ENCODE peak calls at places on chromosomes 16 and 17, in four cellular contexts. W, V, K and P are unnamed samples. For H3K27me3, the result is how much of the 10 kb centered on the place peaks cover.

GRCh38 chr17:30926516-30926915 is 4.8 kb downstream of the ADAP2 start:
- DNase-seq in W (no peak), V (no peak), K (no peak), P (no peak)

GRCh38 chr16:61858996-61859395 is 177.2 kb downstream of the CDH8 start:
- DNase-seq in W (no peak), V (no peak), K (no peak), P (no peak)

GRCh38 chr16:47995354-47995753 is 160.4 kb downstream of the ABCC12 start:
- DNase-seq in W (no peak), V (no peak), K (no peak), P (no peak)

GRCh38 chr16:19555938-19556778 is 655 bp downstream of the VPS35L start:
- DNase-seq in W (no peak), V (peak), K (peak), P (peak)

GRCh38 chr17:42275527-42276358 is 448 bp downstream of the STAT5B start:
- DNase-seq in W (no peak), V (no peak), K (peak), P (no peak)

GRCh38 chr17:14211778-14212177 is 24.9 kb downstream of the CDRT15 start:
- DNase-seq in W (no peak), V (no peak), K (no peak), P (no peak)

GRCh38 chr17:37373530-37374159 is 2.1 kb upstream of the C17orf78 start:
- DNase-seq in W (peak), V (peak), K (peak), P (peak)

GRCh38 chr16:12426122-12426521 is 377.6 kb downstream of the CPPED1 start:
- DNase-seq in W (no peak), V (no peak), K (peak), P (no peak)

GRCh38 chr17:77681820-77682219 is 276.7 kb upstream of the TNRC6C start:
- DNase-seq in W (no peak), V (no peak), K (no peak), P (no peak)

GRCh38 chr17:40551874-40552768 is 13.2 kb downstream of the CCR7 start:
- DNase-seq in W (peak), V (peak), K (peak), P (no peak)

GRCh38 chr17:66829386-66829864 is 5.5 kb upstream of the CACNG5 start:
- DNase-seq in W (peak), V (no peak), K (peak), P (no peak)

GRCh38 chr16:3536271-3536671 is 35.5 kb downstream of the CLUAP1 start:
- DNase-seq in W (no peak), V (no peak), K (no peak), P (no peak)

GRCh38 chr17:7687072-7687907 is at the start of gene TP53:
- DNase-seq in W (peak), V (peak), K (peak), P (peak)

GRCh38 chr16:34802396-34802795 is 1343.0 kb downstream of the TP53TG3F start:
- DNase-seq in W (no peak), V (no peak), K (no peak), P (no peak)

GRCh38 chr17:41695134-41695661 is 6.5 kb downstream of the EIF1 start:
- DNase-seq in W (no peak), V (no peak), K (no peak), P (no peak)

GRCh38 chr16:74760007-74760767 is 14.4 kb downstream of the FA2H start:
- DNase-seq in W (no peak), V (no peak), K (no peak), P (no peak)

GRCh38 chr16:21626659-21627277 is 25.6 kb downstream of the IGSF6 start:
- DNase-seq in W (peak), V (no peak), K (no peak), P (peak)

GRCh38 chr17:39761861-39762496 is 24.2 kb downstream of the GRB7 start:
- DNase-seq in W (no peak), V (no peak), K (no peak), P (no peak)

GRCh38 chr17:69857412-69857835 is 217.6 kb upstream of the KCNJ16 start:
- DNase-seq in W (no peak), V (peak), K (peak), P (peak)

GRCh38 chr16:50613281-50613991 is 65.2 kb downstream of the NKD1 start:
- DNase-seq in W (no peak), V (no peak), K (no peak), P (no peak)

GRCh38 chr17:14833201-14833773 is 431.8 kb downstream of the PMP22 start:
- DNase-seq in W (no peak), V (no peak), K (no peak), P (no peak)

GRCh38 chr17:80475949-80476876 is at the start of gene NPTX1:
- DNase-seq in W (no peak), V (no peak), K (no peak), P (no peak)

GRCh38 chr17:42980766-42981397 is 517 bp downstream of the RUNDC1 start:
- DNase-seq in W (peak), V (no peak), K (peak), P (peak)

GRCh38 chr16:54397190-54397835 is 110.7 kb upstream of the IRX3 start:
- DNase-seq in W (no peak), V (no peak), K (no peak), P (no peak)

GRCh38 chr17:27207073-27207511 is 86.8 kb upstream of the WSB1 start:
- DNase-seq in W (no peak), V (peak), K (no peak), P (peak)

GRCh38 chr17:17533901-17534441 is 37.8 kb upstream of the RASD1 start:
- DNase-seq in W (peak), V (no peak), K (no peak), P (no peak)

GRCh38 chr17:60065867-60066266 is 12.9 kb downstream of the HEATR6 start:
- DNase-seq in W (no peak), V (no peak), K (no peak), P (no peak)

DNA sequence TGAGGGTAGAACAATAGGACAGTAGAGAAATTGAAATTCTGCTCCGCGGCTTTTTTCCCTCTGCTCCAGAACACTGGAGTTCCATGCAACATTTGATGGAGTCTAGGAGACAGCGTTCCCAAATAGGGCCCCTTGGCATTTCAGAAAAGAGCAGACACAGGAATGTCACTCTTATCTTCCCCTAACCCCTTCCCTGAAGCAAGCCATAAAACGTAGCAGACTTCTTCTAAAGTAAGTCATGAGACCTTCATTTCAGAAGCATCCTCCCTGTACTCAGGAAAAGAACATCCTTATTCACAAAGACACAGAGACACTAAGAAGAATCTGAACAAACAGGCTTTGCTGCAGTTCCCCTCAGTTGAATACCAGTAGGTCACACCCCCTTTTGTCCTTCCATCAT is 296.1 kb upstream of the SOX9 start:
- DNase-seq in W (no peak), V (no peak), K (no peak), P (no peak)
- H3K27me3 ChIP-seq in W (under half), V (under half), K (under half), P (under half)

GRCh38 chr17:48048321-48049140 is at the start of gene NFE2L1:
- DNase-seq in W (peak), V (peak), K (peak), P (peak)
- TF ChIP-seq TCF7L2 in W (no peak), V (no peak), K (no peak), P (no peak)

DNA sequence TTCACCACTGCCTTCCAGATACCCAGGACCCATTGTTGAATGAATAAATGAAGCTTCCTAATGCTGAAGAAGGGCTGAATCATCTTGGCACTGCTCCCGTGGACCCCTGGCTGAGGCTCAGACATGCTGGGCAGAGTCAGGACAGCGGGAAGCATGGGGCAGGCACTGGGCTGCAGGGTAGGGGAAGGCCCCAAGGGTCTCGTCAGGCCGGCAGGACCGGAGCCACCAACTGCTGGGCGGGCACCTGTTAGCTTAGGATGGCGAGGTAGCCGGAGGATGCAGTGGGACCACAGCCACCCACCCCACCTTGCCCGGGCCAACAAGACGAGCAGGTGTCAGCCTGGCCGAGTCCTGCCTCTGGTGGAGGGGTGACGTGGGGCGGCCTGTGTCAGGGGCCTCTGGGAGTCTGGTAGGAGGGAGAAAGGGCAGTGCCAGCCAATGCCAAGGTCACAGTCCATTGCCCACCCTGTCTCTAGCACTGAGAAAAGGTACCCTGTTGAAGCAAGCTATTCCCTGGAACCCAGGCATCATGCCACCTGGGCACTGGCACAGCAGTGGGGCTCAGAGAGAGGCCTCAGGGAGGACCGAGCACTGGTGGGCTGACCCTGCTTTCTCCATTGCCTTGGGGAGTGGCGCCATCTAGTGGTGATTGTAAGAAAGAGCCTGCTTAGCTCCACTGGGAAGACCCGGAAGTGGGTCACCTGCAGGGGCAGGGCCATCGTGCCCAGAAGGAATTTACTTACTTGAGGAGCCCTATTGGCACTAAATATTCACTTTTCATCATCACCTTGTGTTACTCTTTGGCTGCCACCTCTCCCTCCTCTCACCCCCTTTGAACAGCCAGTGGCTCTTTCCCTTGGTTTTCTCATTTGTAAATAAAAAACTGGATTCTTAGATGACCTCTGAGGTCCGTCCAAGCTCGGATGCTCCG is 3.0 kb upstream of the DLX3 start:
- DNase-seq in W (peak), V (peak), K (peak), P (peak)
- H3K27me3 ChIP-seq in W (under half), V (under half), K (under half), P (under half)

DNA sequence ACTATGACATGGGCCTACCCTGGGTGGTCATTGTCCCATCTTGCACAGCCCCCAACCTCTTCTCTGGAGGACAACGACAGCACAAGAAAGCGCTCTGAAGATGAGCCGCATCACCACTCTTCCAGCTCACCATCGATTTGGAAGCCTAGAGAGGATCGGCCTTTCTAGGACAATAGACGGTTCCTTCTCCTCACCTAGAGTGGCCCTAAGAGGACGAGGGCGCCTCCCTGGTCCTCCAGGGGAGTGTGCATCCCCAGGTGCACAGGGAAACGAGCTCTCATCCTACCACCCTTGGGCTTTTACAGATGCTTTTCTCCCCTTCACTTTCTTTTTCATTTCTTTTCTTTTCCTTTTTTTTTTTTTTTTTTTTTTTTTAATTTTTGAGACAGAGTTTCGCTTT is 20.3 kb upstream of the SLC52A1 start:
- DNase-seq in W (peak), V (no peak), K (peak), P (no peak)
- TF ChIP-seq TCF7L2 in W (no peak), V (no peak), K (no peak), P (no peak)

GRCh38 chr17:57823469-57824401 is 26.1 kb downstream of the MRPS23 start:
- DNase-seq in W (no peak), V (no peak), K (no peak), P (no peak)

GRCh38 chr17:57817299-57817698 is 32.5 kb downstream of the MRPS23 start:
- DNase-seq in W (no peak), V (no peak), K (no peak), P (no peak)

GRCh38 chr17:57819273-57819672 is 30.6 kb downstream of the MRPS23 start:
- DNase-seq in W (no peak), V (no peak), K (no peak), P (no peak)

GRCh38 chr17:57818066-57818465 is 31.8 kb downstream of the MRPS23 start:
- DNase-seq in W (no peak), V (no peak), K (no peak), P (no peak)

DNA sequence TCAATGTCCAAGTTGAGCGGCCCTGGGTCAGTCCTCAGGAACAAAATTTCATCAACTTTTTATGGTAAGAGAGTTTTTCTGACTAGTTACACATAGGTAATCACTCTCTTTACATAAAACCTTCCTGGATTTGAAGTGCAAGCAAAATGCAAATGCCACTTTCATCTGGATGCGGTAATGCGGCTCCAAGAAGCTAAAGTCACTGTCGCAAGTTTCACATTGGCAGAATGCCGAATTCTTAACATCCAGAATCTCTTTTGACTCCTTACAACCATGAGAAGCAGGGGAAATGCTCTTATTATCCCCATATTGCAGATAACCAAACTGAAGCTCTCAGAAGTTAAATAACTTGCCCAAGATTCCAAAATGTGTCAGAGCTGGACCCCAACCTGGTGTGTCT is 30.0 kb downstream of the MRPS23 start:
- DNase-seq in W (no peak), V (no peak), K (no peak), P (no peak)
- H3K27me3 ChIP-seq in W (under half), V (under half), K (under half), P (under half)

DNA sequence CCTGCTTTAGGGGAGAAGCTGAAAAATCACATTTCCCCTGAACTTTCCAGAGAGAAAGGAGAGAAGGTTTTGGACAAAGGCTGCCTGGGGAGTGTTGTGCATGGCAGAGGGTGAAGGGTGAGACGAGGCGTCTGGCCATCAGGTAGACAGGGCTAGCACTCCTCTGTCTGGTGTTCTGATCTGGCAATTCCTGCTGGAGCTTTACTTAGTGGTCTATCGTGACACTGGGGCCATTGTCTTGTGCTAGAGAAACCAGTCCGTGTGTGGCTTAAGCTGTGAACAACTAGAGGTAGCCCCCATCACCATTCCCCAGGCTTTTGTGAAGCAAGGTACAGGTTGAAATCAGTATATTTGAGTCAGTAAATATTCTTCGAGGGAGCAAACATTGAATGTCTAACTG is 8.5 kb downstream of the RHBDL3 start:
- DNase-seq in W (no peak), V (no peak), K (no peak), P (no peak)
- TF ChIP-seq TCF7L2 in W (no peak), V (no peak), K (no peak), P (no peak)

DNA sequence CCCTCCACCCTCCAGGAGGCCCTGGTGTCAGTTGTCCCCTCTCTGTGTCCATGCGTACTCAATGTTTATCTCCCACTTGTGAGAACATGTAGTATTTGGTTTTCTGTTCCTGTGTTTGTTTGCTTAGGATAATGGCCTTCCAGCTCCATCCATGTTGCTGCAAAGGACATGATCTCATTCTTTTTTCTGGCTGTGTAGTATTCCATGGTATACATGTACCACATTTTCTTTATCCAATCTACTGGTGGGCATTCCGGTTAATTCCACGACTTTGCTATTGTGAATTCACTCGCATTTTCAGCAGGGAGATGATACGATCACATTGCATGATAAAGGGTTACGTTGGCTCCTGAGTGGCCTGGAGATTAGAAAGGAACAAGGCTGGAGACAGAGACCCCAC is 286.2 kb downstream of the FOXL1 start:
- DNase-seq in W (no peak), V (no peak), K (no peak), P (no peak)
- H3K27me3 ChIP-seq in W (under half), V (under half), K (half or more), P (under half)

GRCh38 chr17:1107777-1108559 is 71.8 kb downstream of the ABR start:
- DNase-seq in W (no peak), V (no peak), K (no peak), P (no peak)
- TF ChIP-seq TCF7L2 in W (no peak), V (no peak), K (no peak), P (no peak)